ENCODE peak calls at places on chromosomes 12 and 14, in seven cellular contexts. I is Jurkat, Clone E6-1; N is stimulated activated CD8-positive, alpha-beta memory T cell treated with anti-CD3 and anti-CD28 coated beads, Interleukin-15, amount 100 ng/mL, for 24 hours; Y is islet precursor cell; S is osteoblast; Q is left lung; K is activated naive CD4-positive, alpha-beta T cell treated with Interleukin-2 at 50 U/mL for 16 hours. T is an unnamed sample.

GRCh38 chr12:122368361-122369073 is 54.0 kb downstream of the CLIP1 start:
- DNase-seq in Q (no peak), N (no peak), K (no peak), Y (peak; percentile 84), I (no peak), S (no peak), T (no peak)

GRCh38 chr12:87254371-87255030 is 774.7 kb downstream of the C12orf50 start:
- DNase-seq in Q (no peak), Y (no peak), N (no peak), S (no peak), I (no peak), K (no peak), T (no peak)

GRCh38 chr14:74962493-74962892 is 7.1 kb upstream of the PGF start:
- DNase-seq in I (no peak), N (no peak), K (no peak), Y (no peak), S (no peak), Q (peak; percentile 64), T (no peak)

GRCh38 chr12:56635539-56636117 is 5.5 kb upstream of the BAZ2A start:
- DNase-seq in N (no peak), K (peak; percentile 18), Q (no peak), S (peak; percentile 81), Y (no peak), I (no peak), T (no peak)

GRCh38 chr12:93002278-93003054 is 73.4 kb upstream of the EEA1 start:
- DNase-seq in Y (no peak), K (no peak), S (peak; percentile 89), Q (no peak), I (no peak), N (no peak), T (no peak)

GRCh38 chr12:8080131-8080530 is 1.9 kb upstream of the NECAP1 start:
- DNase-seq in N (no peak), Q (no peak), Y (no peak), I (no peak), S (no peak), K (no peak), T (no peak)

GRCh38 chr12:42987216-42987631 is 397.7 kb upstream of the PRICKLE1 start:
- DNase-seq in K (no peak), Y (peak; percentile 67), N (no peak), S (no peak), Q (no peak), I (no peak), T (no peak)

GRCh38 chr12:71447691-71448660 is 8.4 kb downstream of the LGR5 start:
- DNase-seq in N (no peak), K (no peak), S (no peak), Q (no peak), I (no peak), Y (no peak), T (no peak)

GRCh38 chr14:105486974-105487448 is 325 bp downstream of the CRIP1 start:
- DNase-seq in I (no peak), S (no peak), N (no peak), K (peak; percentile 64), Y (no peak), Q (peak; percentile 70), T (no peak)

GRCh38 chr12:45729233-45730115 is at the start of gene ARID2:
- DNase-seq in Q (peak; percentile 77), I (peak; percentile 88), K (peak; percentile 68), S (peak; percentile 89), N (peak; percentile 38), Y (peak; percentile 85), T (peak; percentile 29)

GRCh38 chr12:131061041-131061806 is 107.5 kb downstream of the ADGRD1 start:
- DNase-seq in S (peak; percentile 50), I (no peak), K (no peak), Y (peak; percentile 53), Q (no peak), N (no peak), T (no peak)

GRCh38 chr12:19546611-19547162 is 107.4 kb downstream of the AEBP2 start:
- DNase-seq in N (no peak), Q (no peak), S (no peak), I (no peak), K (no peak), Y (no peak), T (no peak)

GRCh38 chr14:26276757-26277156 is 321.1 kb downstream of the NOVA1 start:
- DNase-seq in K (no peak), Y (peak; percentile 68), I (peak; percentile 6), S (no peak), Q (no peak), N (no peak), T (no peak)

GRCh38 chr14:100442036-100442435 is 118.9 kb downstream of the SLC25A47 start:
- DNase-seq in N (no peak), Y (peak; percentile 38), K (no peak), Q (no peak), S (no peak), I (peak; percentile 62), T (no peak)

GRCh38 chr12:90152897-90153624 is 444.4 kb upstream of the ATP2B1 start:
- DNase-seq in I (peak; percentile 93), S (peak; percentile 9), Q (no peak), K (no peak), Y (peak; percentile 99), N (no peak), T (no peak)

GRCh38 chr12:52534482-52534881 is 14.3 kb upstream of the KRT5 start:
- DNase-seq in K (no peak), Y (no peak), Q (no peak), S (no peak), N (no peak), I (no peak), T (no peak)

GRCh38 chr12:51534675-51535074 is 56.4 kb upstream of the SCN8A start:
- DNase-seq in Y (no peak), S (no peak), Q (no peak), N (no peak), K (no peak), I (no peak), T (no peak)

GRCh38 chr12:13257356-13257875 is 60.9 kb downstream of the EMP1 start:
- DNase-seq in Q (no peak), K (no peak), S (no peak), I (no peak), N (no peak), Y (peak; percentile 53), T (no peak)

GRCh38 chr12:47991106-47991550 is 13.1 kb downstream of the COL2A1 start:
- DNase-seq in Q (no peak), I (no peak), Y (no peak), K (no peak), S (peak; percentile 34), N (no peak), T (no peak)

GRCh38 chr14:97177016-97177415 is 379.8 kb downstream of the VRK1 start:
- DNase-seq in S (no peak), K (peak; percentile 27), I (peak; percentile 73), Q (no peak), N (no peak), Y (no peak), T (no peak)

GRCh38 chr12:82411561-82412230 is 53.4 kb downstream of the METTL25 start:
- DNase-seq in I (no peak), S (no peak), N (no peak), Y (no peak), K (no peak), Q (no peak), T (no peak)

GRCh38 chr12:52230364-52231281 is 2.4 kb upstream of the KRT7 start:
- DNase-seq in S (peak; percentile 99), Y (peak; percentile 85), Q (peak; percentile 81), K (no peak), I (no peak), N (no peak), T (no peak)

GRCh38 chr14:21428930-21429329 is 27.0 kb downstream of the CHD8 start:
- DNase-seq in K (no peak), Y (no peak), I (no peak), Q (no peak), N (no peak), S (no peak), T (no peak)

GRCh38 chr14:68667313-68667791 is 125.5 kb downstream of the ZFP36L1 start:
- DNase-seq in I (no peak), Q (no peak), K (no peak), N (no peak), Y (no peak), S (no peak), T (no peak)

GRCh38 chr14:69002069-69002468 is 23.0 kb upstream of the ACTN1 start:
- DNase-seq in Y (peak; percentile 91), I (no peak), S (peak; percentile 65), N (no peak), Q (no peak), K (no peak), T (no peak)

GRCh38 chr12:51926718-51927117 is 19.4 kb downstream of the ACVRL1 start:
- DNase-seq in Y (peak; percentile 78), Q (no peak), S (no peak), K (peak; percentile 60), N (no peak), I (peak; percentile 70), T (no peak)

GRCh38 chr12:76272292-76272691 is 75.9 kb downstream of the BBS10 start:
- DNase-seq in S (no peak), I (no peak), K (no peak), N (no peak), Y (no peak), Q (no peak), T (no peak)

GRCh38 chr12:107732365-107732764 is 28.6 kb downstream of the PRDM4 start:
- DNase-seq in Y (no peak), I (no peak), Q (no peak), S (no peak), N (no peak), K (no peak), T (no peak)

GRCh38 chr12:61213646-61214045 is 1046.6 kb upstream of the USP15 start:
- DNase-seq in S (no peak), I (no peak), Y (no peak), K (no peak), Q (no peak), N (no peak), T (no peak)

GRCh38 chr12:13095266-13095995 is 8.0 kb downstream of the GSG1 start:
- DNase-seq in I (no peak), Y (peak; percentile 37), N (no peak), K (no peak), Q (no peak), S (no peak), T (no peak)